ENCODE peak calls at places on chromosomes 16 and 17, in eight cellular contexts. G is activated CD4-positive, alpha-beta T cell treated with anti-CD3 and anti-CD28 coated beads for 48 hours; F is stimulated activated naive CD4-positive, alpha-beta T cell; J is IMR-90; E is MCF 10A; M is NCI-H345; O is occipital lobe; W is HS-27A. I is an unnamed sample.

GRCh38 chr17:60970741-60971140 is 293.1 kb downstream of the BCAS3 start:
- DNase-seq in J (no peak), F (no peak), M (no peak), W (no peak), E (no peak), O (no peak), G (no peak), I (no peak)

GRCh38 chr17:76593964-76594363 is 8.3 kb upstream of the ST6GALNAC2 start:
- DNase-seq in E (no peak), O (no peak), M (no peak), W (no peak), G (no peak), F (no peak), J (no peak), I (no peak)

GRCh38 chr17:65183736-65184135 is 46.6 kb downstream of the RGS9 start:
- DNase-seq in O (no peak), W (peak), F (no peak), J (peak), G (no peak), M (no peak), E (peak), I (peak)

GRCh38 chr17:27072885-27073284 is 221.0 kb upstream of the WSB1 start:
- DNase-seq in E (no peak), M (no peak), F (no peak), O (no peak), J (no peak), G (no peak), W (no peak), I (no peak)

GRCh38 chr16:58258326-58258725 is 36.5 kb downstream of the PRSS54 start:
- DNase-seq in J (no peak), W (no peak), G (no peak), E (peak), F (no peak), M (no peak), O (no peak), I (no peak)

GRCh38 chr16:80346160-80346632 is 194.6 kb upstream of the DYNLRB2 start:
- DNase-seq in M (no peak), J (no peak), G (no peak), O (no peak), W (no peak), E (no peak), F (no peak), I (no peak)

GRCh38 chr17:32777922-32778321 is 99.0 kb downstream of the MYO1D start:
- DNase-seq in W (no peak), E (no peak), J (no peak), F (no peak), M (no peak), G (no peak), O (no peak), I (no peak)

GRCh38 chr17:19978206-19978802 is 676 bp upstream of the AKAP10 start:
- DNase-seq in E (no peak), J (no peak), O (peak), M (no peak), G (peak), W (no peak), F (no peak), I (no peak)

GRCh38 chr16:73323880-73324279 is 276.0 kb upstream of the ZFHX3 start:
- DNase-seq in E (no peak), W (no peak), F (no peak), M (no peak), O (no peak), G (no peak), J (no peak), I (no peak)

GRCh38 chr17:9434502-9435113 is 141.0 kb downstream of the STX8 start:
- DNase-seq in E (peak), G (no peak), J (no peak), O (no peak), M (no peak), W (no peak), F (no peak), I (no peak)

GRCh38 chr16:4686497-4687210 is 6.7 kb upstream of the NUDT16L1 start:
- DNase-seq in O (no peak), M (no peak), F (no peak), J (no peak), G (no peak), E (no peak), W (no peak), I (no peak)

GRCh38 chr17:55394357-55395021 is 27.1 kb downstream of the MMD start:
- DNase-seq in W (no peak), O (no peak), J (no peak), E (no peak), G (no peak), M (no peak), F (no peak), I (no peak)